ENCODE peak calls at places on chromosomes 3 and 15, in seven cellular contexts. V is HepG2, J is mesothelial cell of epicardium, N is AG10803, I is MM.1S, Y is type B pancreatic cell, R is GM10248. W is an unnamed sample.

GRCh38 chr3:73561494-73561893 is 63.2 kb downstream of the PDZRN3 start:
- DNase-seq in V (no peak), J (no peak), N (peak), I (no peak), Y (no peak), R (no peak), W (no peak)

GRCh38 chr15:72155021-72155621 is 36.9 kb downstream of the SENP8 start:
- DNase-seq in V (no peak), J (peak), N (peak), I (no peak), Y (no peak), R (no peak), W (peak)

GRCh38 chr3:55723653-55724406 is 236.7 kb upstream of the WNT5A start:
- DNase-seq in V (no peak), J (no peak), N (no peak), I (no peak), Y (no peak), R (no peak), W (no peak)

GRCh38 chr3:57876632-57877031 is 120.5 kb downstream of the SLMAP start:
- DNase-seq in V (no peak), J (no peak), N (no peak), I (no peak), Y (no peak), R (no peak), W (no peak)

GRCh38 chr3:183260167-183260904 is 7.3 kb downstream of the B3GNT5 start:
- DNase-seq in V (no peak), J (no peak), N (no peak), I (no peak), Y (no peak), R (no peak), W (no peak)

GRCh38 chr15:29398907-29399306 is 129.3 kb upstream of the NSMCE3 start:
- DNase-seq in V (no peak), J (no peak), N (no peak), I (no peak), Y (no peak), R (no peak), W (no peak)

GRCh38 chr15:57526076-57526475 is 65.6 kb upstream of the MYZAP start:
- DNase-seq in V (no peak), J (no peak), N (no peak), I (no peak), Y (no peak), R (no peak), W (no peak)

GRCh38 chr3:47250309-47251060 is 32.1 kb downstream of the KIF9 start:
- DNase-seq in V (peak), J (no peak), N (peak), I (no peak), Y (no peak), R (peak), W (peak)

GRCh38 chr3:196600359-196600758 is 31.9 kb downstream of the FBXO45 start:
- DNase-seq in V (no peak), J (no peak), N (no peak), I (no peak), Y (no peak), R (no peak), W (no peak)

GRCh38 chr15:66775127-66776105 is 73.4 kb downstream of the SMAD6 start:
- DNase-seq in V (no peak), J (no peak), N (peak), I (no peak), Y (no peak), R (no peak), W (no peak)

GRCh38 chr15:77518458-77518857 is 97.8 kb downstream of the HMG20A start:
- DNase-seq in V (no peak), J (no peak), N (no peak), I (no peak), Y (no peak), R (no peak), W (no peak)

GRCh38 chr15:69595009-69595825 is 142.6 kb downstream of the RPLP1 start:
- DNase-seq in V (no peak), J (no peak), N (peak), I (no peak), Y (no peak), R (no peak), W (peak)

GRCh38 chr3:15653326-15653725 is 51.8 kb downstream of the BTD start:
- DNase-seq in V (no peak), J (no peak), N (peak), I (no peak), Y (no peak), R (no peak), W (no peak)

GRCh38 chr3:155651489-155652223 is 93.2 kb downstream of the PLCH1 start:
- DNase-seq in V (no peak), J (no peak), N (peak), I (no peak), Y (no peak), R (no peak), W (no peak)

GRCh38 chr3:58271901-58272501 is 34.0 kb upstream of the RPP14 start:
- DNase-seq in V (no peak), J (no peak), N (peak), I (no peak), Y (no peak), R (no peak), W (no peak)

GRCh38 chr3:192875971-192876565 is 41.6 kb downstream of the MB21D2 start:
- DNase-seq in V (peak), J (no peak), N (peak), I (no peak), Y (no peak), R (no peak), W (peak)

GRCh38 chr3:53495518-53496501 is 1.4 kb downstream of the CACNA1D start:
- DNase-seq in V (no peak), J (peak), N (no peak), I (no peak), Y (peak), R (peak), W (peak)

GRCh38 chr3:18153571-18154173 is 271.5 kb downstream of the SATB1 start:
- DNase-seq in V (no peak), J (no peak), N (peak), I (no peak), Y (no peak), R (no peak), W (no peak)

GRCh38 chr15:31352283-31352880 is 25.7 kb downstream of the KLF13 start:
- DNase-seq in V (no peak), J (no peak), N (no peak), I (peak), Y (no peak), R (no peak), W (peak)

GRCh38 chr15:74390552-74391288 is 23.3 kb upstream of the CYP11A1 start:
- DNase-seq in V (no peak), J (no peak), N (no peak), I (peak), Y (no peak), R (no peak), W (no peak)

GRCh38 chr3:189169728-189170127 is 2.0 kb upstream of the TPRG1 start:
- DNase-seq in V (no peak), J (no peak), N (no peak), I (no peak), Y (no peak), R (no peak), W (no peak)

GRCh38 chr15:80613762-80614365 is 81.2 kb upstream of the ABHD17C start:
- DNase-seq in V (no peak), J (no peak), N (no peak), I (no peak), Y (no peak), R (no peak), W (peak)

GRCh38 chr3:130300888-130301287 is 44.6 kb upstream of the COL6A5 start:
- DNase-seq in V (no peak), J (no peak), N (no peak), I (no peak), Y (no peak), R (no peak), W (no peak)

GRCh38 chr3:158249183-158249582 is 139.3 kb downstream of the RSRC1 start:
- DNase-seq in V (no peak), J (no peak), N (no peak), I (no peak), Y (no peak), R (no peak), W (no peak)

GRCh38 chr15:66675456-66675855 is 26.6 kb upstream of the SMAD6 start:
- DNase-seq in V (no peak), J (no peak), N (no peak), I (no peak), Y (no peak), R (no peak), W (peak)

GRCh38 chr15:34799149-34799824 is 3.9 kb upstream of the ACTC1 start:
- DNase-seq in V (no peak), J (no peak), N (no peak), I (no peak), Y (no peak), R (no peak), W (peak)

GRCh38 chr3:74564560-74564959 is 49.9 kb downstream of the CNTN3 start:
- DNase-seq in V (no peak), J (no peak), N (peak), I (no peak), Y (no peak), R (no peak), W (no peak)

GRCh38 chr3:192816274-192816853 is 89.0 kb upstream of the FGF12 start:
- DNase-seq in V (peak), J (no peak), N (peak), I (peak), Y (no peak), R (no peak), W (peak)

GRCh38 chr3:112813016-112813415 is 33.6 kb downstream of the CD200R1L start:
- DNase-seq in V (no peak), J (no peak), N (peak), I (no peak), Y (no peak), R (no peak), W (no peak)

GRCh38 chr3:112813723-112814171 is 32.9 kb downstream of the CD200R1L start:
- DNase-seq in V (no peak), J (no peak), N (peak), I (peak), Y (no peak), R (peak), W (peak)

GRCh38 chr3:112811917-112812660 is 34.6 kb downstream of the CD200R1L start:
- DNase-seq in V (no peak), J (no peak), N (no peak), I (no peak), Y (no peak), R (no peak), W (peak)

GRCh38 chr3:112815981-112816380 is 30.7 kb downstream of the CD200R1L start:
- DNase-seq in V (no peak), J (no peak), N (peak), I (no peak), Y (no peak), R (no peak), W (no peak)

DNA sequence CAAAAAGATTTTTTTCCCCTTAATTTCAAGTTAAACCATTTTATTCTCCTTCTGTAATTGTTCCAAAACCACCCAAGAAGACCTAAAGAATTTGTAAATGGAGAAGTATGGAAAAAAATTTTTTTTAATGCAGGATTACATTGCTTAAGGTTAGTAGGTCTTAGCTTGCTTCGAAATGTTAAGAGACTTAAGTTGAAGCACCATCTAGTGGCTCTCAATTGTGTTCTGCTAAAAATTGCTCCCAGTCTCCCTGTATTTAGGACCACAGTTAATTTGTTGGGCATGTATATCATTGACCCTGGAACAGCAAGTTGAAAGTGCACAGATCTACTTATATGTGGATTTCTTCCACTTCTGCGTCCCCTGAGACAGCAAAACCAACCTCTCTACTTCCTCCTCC is 32.4 kb downstream of the CD200R1L start:
- DNase-seq in V (peak), J (no peak), N (peak), I (peak), Y (no peak), R (no peak), W (peak)
- TF ChIP-seq CTCF in V (peak), J (no peak), N (peak), I (peak), Y (peak), R (peak), W (peak)

GRCh38 chr3:153285194-153285641 is 123.2 kb downstream of the RAP2B start:
- DNase-seq in V (no peak), J (no peak), N (peak), I (no peak), Y (no peak), R (no peak), W (peak)
- TF ChIP-seq CTCF in V (no peak), J (no peak), N (peak), I (no peak), Y (no peak), R (no peak), W (no peak)

DNA sequence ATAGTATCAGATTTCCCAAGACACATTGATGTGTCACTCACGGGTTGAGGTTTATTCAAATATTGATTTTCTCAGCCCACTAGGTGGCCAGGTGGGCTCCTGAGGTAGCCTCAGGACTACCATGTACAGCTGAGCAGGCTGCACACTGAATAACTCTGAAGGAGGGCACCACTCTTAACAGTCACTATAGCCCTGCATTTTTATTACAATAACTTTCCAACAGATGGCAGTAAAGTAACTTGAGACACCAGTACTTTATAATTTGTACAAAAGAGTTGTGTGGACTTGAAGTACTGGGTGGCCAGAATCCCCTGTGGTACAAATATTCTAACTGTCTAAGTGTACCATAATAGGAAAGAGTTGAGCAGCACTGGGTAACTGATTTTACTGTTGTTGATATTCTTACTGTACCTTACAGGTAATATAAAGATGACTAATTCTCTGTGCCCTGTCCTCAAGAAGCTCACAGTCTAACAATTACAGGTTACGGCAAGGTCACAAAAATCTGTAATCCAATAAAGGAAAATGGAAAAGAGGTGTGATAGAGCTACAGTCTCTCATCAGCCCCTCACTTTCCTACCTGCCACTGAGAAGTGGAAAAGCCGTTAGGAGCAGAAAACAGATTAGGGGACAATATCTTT is 76.0 kb downstream of the ETFA start:
- DNase-seq in V (peak), J (no peak), N (peak), I (peak), Y (no peak), R (peak), W (peak)
- TF ChIP-seq CTCF in V (peak), J (peak), N (peak), I (peak), Y (peak), R (peak), W (peak)

DNA sequence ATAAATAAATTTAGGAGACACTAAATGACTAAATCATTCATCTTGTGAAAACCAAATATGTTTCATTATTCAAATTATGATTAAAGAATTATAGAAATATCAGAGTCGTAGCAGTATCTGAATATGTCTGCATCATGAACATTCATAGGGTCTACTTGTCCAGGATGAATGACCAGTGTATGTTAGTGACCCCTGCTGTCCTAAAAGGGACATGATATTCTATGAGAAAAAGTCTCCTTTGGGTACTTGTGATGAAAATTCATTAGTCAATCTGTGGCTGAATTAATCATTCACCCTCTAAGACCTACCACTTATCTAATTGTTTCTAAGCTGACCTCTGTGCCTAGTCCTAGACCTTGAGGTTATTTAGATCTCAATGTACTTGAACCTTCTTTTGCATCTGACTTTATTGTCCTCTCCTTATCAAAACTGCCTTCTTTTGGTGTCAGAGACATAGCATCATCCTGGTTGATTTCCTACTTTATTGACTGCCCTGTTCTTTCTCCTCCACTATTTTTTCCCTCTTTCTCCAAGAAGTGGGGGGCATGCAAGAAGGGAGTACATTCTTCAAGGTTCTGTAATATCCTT is 799.3 kb downstream of the DIPK2A start:
- DNase-seq in V (peak), J (no peak), N (peak), I (peak), Y (no peak), R (no peak), W (peak)
- TF ChIP-seq CTCF in V (peak), J (no peak), N (peak), I (peak), Y (peak), R (peak), W (peak)

W was measured in cardiac muscle cell.